ENCODE peak calls at places on chromosomes 1 and 21, in ten cellular contexts. E, Q, O, C, Y, F, K, I, X and P are unnamed samples.

GRCh38 chr1:170663011-170663410 is 920 bp upstream of the PRRX1 start:
- DNase-seq in C (no peak), K (peak; percentile 49), Q (no peak), F (no peak), O (no peak), Y (no peak), X (no peak), E (no peak), I (no peak), P (no peak)

GRCh38 chr21:18041012-18041411 is 203.6 kb upstream of the CHODL start:
- DNase-seq in X (no peak), Q (peak; percentile 48), K (no peak), O (no peak), F (no peak), Y (no peak), I (no peak), C (no peak), E (no peak), P (peak; percentile 60)

GRCh38 chr1:4880621-4881020 is 226.2 kb downstream of the AJAP1 start:
- DNase-seq in Y (no peak), K (no peak), I (no peak), O (no peak), C (no peak), X (no peak), Q (no peak), E (no peak), F (no peak), P (no peak)

GRCh38 chr21:41931041-41931451 is 22.8 kb downstream of the C2CD2 start:
- DNase-seq in C (no peak), O (no peak), Y (no peak), I (peak; percentile 48), Q (no peak), K (no peak), F (no peak), X (no peak), E (no peak), P (no peak)

GRCh38 chr1:184194251-184194650 is 142.7 kb downstream of the TSEN15 start:
- DNase-seq in F (no peak), E (no peak), K (peak; percentile 13), Y (no peak), X (no peak), I (no peak), C (no peak), Q (no peak), O (no peak), P (no peak)

GRCh38 chr1:244341455-244342450 is 110.0 kb downstream of the ADSS2 start:
- DNase-seq in K (no peak), I (no peak), C (no peak), O (peak; percentile 62), X (no peak), Q (peak; percentile 77), E (no peak), Y (peak; percentile 26), F (no peak), P (peak; percentile 38)

GRCh38 chr1:64212023-64212422 is 8.6 kb downstream of the UBE2U start:
- DNase-seq in Y (peak; percentile 22), O (no peak), F (no peak), E (no peak), X (no peak), C (no peak), Q (no peak), I (no peak), K (peak; percentile 91), P (no peak)

GRCh38 chr1:89607888-89608626 is 24.9 kb upstream of the LRRC8C start:
- DNase-seq in E (peak; percentile 59), O (no peak), Y (no peak), F (no peak), I (peak; percentile 70), K (peak; percentile 31), Q (no peak), X (peak; percentile 30), C (no peak), P (peak; percentile 50)

GRCh38 chr21:44918581-44919033 is 2.1 kb downstream of the ITGB2 start:
- DNase-seq in C (no peak), Q (no peak), K (no peak), I (no peak), F (no peak), X (no peak), O (no peak), E (peak; percentile 18), Y (no peak), P (no peak)

GRCh38 chr1:115112496-115113375 is 23.4 kb upstream of the TSPAN2 start:
- DNase-seq in E (peak; percentile 33), X (no peak), Y (no peak), K (no peak), I (peak; percentile 21), F (peak; percentile 6), O (no peak), C (no peak), Q (peak; percentile 47), P (peak; percentile 58)

GRCh38 chr1:147246910-147247655 is 4.6 kb downstream of the CHD1L start:
- DNase-seq in Y (no peak), Q (peak; percentile 66), K (no peak), O (no peak), F (no peak), C (no peak), E (no peak), X (peak; percentile 32), I (no peak), P (no peak)

GRCh38 chr1:169160845-169161511 is 54.5 kb downstream of the ATP1B1 start:
- DNase-seq in F (no peak), K (peak; percentile 52), O (no peak), X (no peak), C (no peak), Q (no peak), E (no peak), Y (no peak), I (peak; percentile 57), P (peak; percentile 40)

GRCh38 chr1:237152506-237153335 is 110.7 kb downstream of the RYR2 start:
- DNase-seq in I (no peak), C (no peak), F (no peak), O (no peak), Q (no peak), E (no peak), K (no peak), Y (no peak), X (no peak), P (no peak)

GRCh38 chr1:226974544-226975258 is 34.6 kb downstream of the COQ8A start:
- DNase-seq in E (peak; percentile 74), K (no peak), Y (no peak), C (no peak), F (no peak), I (peak; percentile 79), Q (no peak), X (no peak), O (no peak), P (peak; percentile 37)

GRCh38 chr1:222167111-222167510 is 380.8 kb downstream of the HHIPL2 start:
- DNase-seq in Y (peak; percentile 69), F (peak; percentile 35), C (no peak), E (no peak), Q (peak; percentile 41), K (peak; percentile 94), O (peak; percentile 22), X (no peak), I (no peak), P (peak; percentile 45)

GRCh38 chr21:42568834-42569731 is 55.4 kb downstream of the SLC37A1 start:
- DNase-seq in O (no peak), X (peak; percentile 6), Y (no peak), K (no peak), C (no peak), E (peak; percentile 18), Q (no peak), I (peak; percentile 11), F (no peak), P (peak; percentile 7)

GRCh38 chr1:67170751-67171573 is 4.7 kb downstream of the IL23R start:
- DNase-seq in K (no peak), X (no peak), Y (no peak), O (no peak), I (no peak), E (no peak), Q (no peak), F (no peak), C (no peak), P (no peak)

GRCh38 chr1:111592389-111593361 is 26.9 kb upstream of the RAP1A start:
- DNase-seq in C (peak; percentile 34), I (peak; percentile 68), K (peak; percentile 87), Y (peak; percentile 67), F (peak; percentile 49), O (peak; percentile 7), X (peak; percentile 87), E (peak; percentile 94), Q (peak; percentile 92), P (peak; percentile 53)

GRCh38 chr1:151520359-151520758 is 9.2 kb downstream of the CGN start:
- DNase-seq in F (no peak), I (no peak), X (no peak), E (no peak), Y (no peak), O (no peak), C (no peak), Q (no peak), K (no peak), P (no peak)
- TF ChIP-seq POLR2A in F (no peak), I (no peak), X (no peak), E (no peak), Y (no peak), O (no peak), C (no peak), Q (no peak), K (no peak), P (no peak)

DNA sequence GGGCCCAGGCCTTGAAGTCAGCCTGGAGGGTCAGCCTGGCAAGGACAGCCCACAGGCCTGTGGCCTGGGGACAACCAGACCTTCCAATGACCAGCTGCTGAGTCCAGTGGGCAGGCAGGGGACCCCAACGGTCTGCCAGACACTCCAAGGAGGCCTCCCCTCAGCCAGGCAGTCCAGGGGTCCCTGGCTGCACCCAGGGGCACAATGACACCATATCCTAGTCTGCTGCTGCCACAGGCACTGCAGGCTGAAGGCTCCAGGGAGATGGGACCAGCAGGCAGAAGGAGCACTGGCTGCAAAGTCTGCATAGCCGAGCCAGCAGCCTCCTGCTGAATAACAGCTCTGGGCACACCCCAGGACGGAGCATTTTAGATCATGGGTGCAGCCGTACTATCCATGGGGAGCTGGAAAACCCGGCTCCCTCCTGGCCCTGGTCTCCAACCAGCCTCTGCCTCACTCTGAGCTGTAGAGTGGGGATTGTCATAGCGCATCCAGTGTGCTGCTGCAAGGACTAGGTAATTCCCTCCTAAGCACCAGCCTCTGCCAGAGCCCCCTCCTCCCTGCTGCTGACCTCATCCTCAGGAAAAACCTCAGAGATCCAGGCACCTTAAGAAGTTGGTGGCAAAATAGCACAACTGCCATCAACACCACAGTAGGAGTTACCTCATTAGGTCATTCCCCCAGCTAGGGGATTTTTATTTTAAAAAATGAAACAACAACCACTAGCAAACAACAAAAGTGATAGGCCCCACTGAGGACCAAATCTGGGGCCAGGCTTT is 4.8 kb upstream of the LAPTM5 start:
- DNase-seq in C (no peak), Y (no peak), O (no peak), I (no peak), Q (no peak), F (no peak), E (no peak), K (no peak), X (no peak), P (no peak)
- TF ChIP-seq POLR2A in C (peak; percentile 32), Y (no peak), O (no peak), I (no peak), Q (no peak), F (no peak), E (no peak), K (no peak), X (no peak), P (no peak)

GRCh38 chr1:216542741-216543140 is 119.5 kb upstream of the USH2A start:
- DNase-seq in Q (no peak), C (no peak), F (no peak), K (no peak), I (no peak), O (no peak), E (no peak), Y (no peak), X (no peak), P (no peak)
- TF ChIP-seq POLR2A in Q (no peak), C (no peak), F (no peak), K (no peak), I (no peak), O (no peak), E (no peak), Y (no peak), X (no peak), P (no peak)

GRCh38 chr1:37946703-37947360 is at the start of gene INPP5B:
- DNase-seq in K (peak; percentile 87), I (peak; percentile 91), Q (peak; percentile 89), Y (peak; percentile 92), C (peak; percentile 96), E (peak; percentile 93), X (peak; percentile 89), O (peak; percentile 95), F (peak; percentile 80), P (peak; percentile 90)
- TF ChIP-seq POLR2A in K (peak; percentile 7), I (peak; percentile 57), Q (peak; percentile 41), Y (peak; percentile 46), C (peak; percentile 42), E (peak; percentile 53), X (peak; percentile 9), O (no peak), F (no peak), P (no peak)